ENCODE peak calls at places on chromosomes 11 and 22, in six cellular contexts. M is naive thymus-derived CD8-positive, alpha-beta T cell; H is AG09319; F is nucleus accumbens; T is neural crest cell; J is NCI-H524 treated with DMSO at 0.1 percent for 48 hours. B is an unnamed sample.

GRCh38 chr11:109029927-109030326 is 365.1 kb downstream of the DDX10 start:
- DNase-seq in T (no peak), H (no peak), J (no peak), F (no peak), M (no peak), B (no peak)

GRCh38 chr11:111387318-111387863 is 8.3 kb upstream of the POU2AF1 start:
- DNase-seq in M (no peak), H (no peak), F (peak; percentile 18), T (no peak), J (peak; percentile 62), B (peak; percentile 14)

GRCh38 chr11:44016129-44016528 is 31.7 kb upstream of the ACCSL start:
- DNase-seq in T (no peak), J (no peak), F (no peak), M (no peak), H (no peak), B (no peak)

GRCh38 chr22:48320671-48321515 is 1506.8 kb downstream of the BRD1 start:
- DNase-seq in J (no peak), F (no peak), T (no peak), H (no peak), M (no peak), B (no peak)

GRCh38 chr11:47052165-47052564 is 115.6 kb downstream of the CSTPP1 start:
- DNase-seq in T (no peak), J (no peak), F (no peak), H (no peak), M (no peak), B (no peak)

GRCh38 chr11:71169328-71169727 is 83.0 kb downstream of the SHANK2 start:
- DNase-seq in H (no peak), T (no peak), J (no peak), F (no peak), M (no peak), B (no peak)

GRCh38 chr11:61332266-61332822 is 561 bp downstream of the DDB1 start:
- DNase-seq in J (no peak), H (no peak), M (no peak), T (no peak), F (no peak), B (no peak)

GRCh38 chr11:69542314-69543168 is 61.1 kb downstream of the LINC01488 start:
- DNase-seq in F (no peak), T (no peak), M (no peak), J (no peak), H (no peak), B (no peak)

GRCh38 chr11:132114185-132114584 is 743.8 kb downstream of the NTM start:
- DNase-seq in J (no peak), T (peak; percentile 26), M (no peak), H (no peak), F (peak; percentile 25), B (peak; percentile 56)

GRCh38 chr22:35568751-35569725 is 28.4 kb downstream of the RASD2 start:
- DNase-seq in T (no peak), J (peak; percentile 17), F (no peak), M (no peak), H (no peak), B (no peak)

GRCh38 chr11:1196516-1197391 is 26.1 kb upstream of the MUC5B start:
- DNase-seq in F (no peak), J (no peak), T (no peak), M (no peak), H (no peak), B (no peak)

GRCh38 chr11:98772799-98773198 is 247.9 kb upstream of the CNTN5 start:
- DNase-seq in T (no peak), J (no peak), M (no peak), H (no peak), F (no peak), B (no peak)

GRCh38 chr22:28474248-28474647 is 205.4 kb downstream of the TTC28 start:
- DNase-seq in T (no peak), H (no peak), J (no peak), M (no peak), F (no peak), B (no peak)

GRCh38 chr11:31366795-31367194 is 2.7 kb downstream of the DCDC1 start:
- DNase-seq in M (no peak), J (no peak), T (no peak), H (no peak), F (no peak), B (no peak)

GRCh38 chr11:456533-456932 is 6.5 kb downstream of the PTDSS2 start:
- DNase-seq in J (no peak), M (no peak), T (no peak), F (no peak), H (no peak), B (no peak)

GRCh38 chr11:1442163-1442562 is 44.4 kb downstream of the MOB2 start:
- DNase-seq in T (peak; percentile 23), H (no peak), J (no peak), M (no peak), F (no peak), B (no peak)

GRCh38 chr22:20401376-20402020 is 7.5 kb downstream of the ZNF74 start:
- DNase-seq in F (no peak), T (no peak), H (no peak), M (no peak), J (no peak), B (no peak)

GRCh38 chr11:69353696-69354544 is 60.0 kb downstream of the MYEOV start:
- DNase-seq in J (peak; percentile 33), M (no peak), H (no peak), T (no peak), F (no peak), B (no peak)

GRCh38 chr22:16967453-16968217 is 40.4 kb downstream of the GAB4 start:
- DNase-seq in H (no peak), M (no peak), T (no peak), F (no peak), J (no peak), B (no peak)

GRCh38 chr11:9716275-9717039 is 52.6 kb downstream of the SWAP70 start:
- DNase-seq in M (no peak), H (peak; percentile 7), J (no peak), T (no peak), F (no peak), B (peak; percentile 15)

GRCh38 chr22:47395481-47395880 is 633.0 kb downstream of the TBC1D22A start:
- DNase-seq in M (no peak), T (no peak), H (no peak), J (no peak), F (no peak), B (no peak)

GRCh38 chr11:84899740-84900139 is 727.4 kb downstream of the DLG2 start:
- DNase-seq in J (no peak), H (no peak), T (no peak), F (no peak), M (no peak), B (no peak)

GRCh38 chr11:3627291-3627690 is 14.5 kb downstream of the ART5 start:
- DNase-seq in T (no peak), J (no peak), M (no peak), H (no peak), F (no peak), B (no peak)

GRCh38 chr11:2120359-2121100 is 18.7 kb downstream of the IGF2 start:
- DNase-seq in M (no peak), T (no peak), F (no peak), J (no peak), H (no peak), B (no peak)

GRCh38 chr11:121864660-121865059 is 251.4 kb downstream of the BLID start:
- DNase-seq in F (no peak), J (no peak), T (no peak), M (no peak), H (no peak), B (no peak)

GRCh38 chr11:14336507-14337503 is 22.2 kb downstream of the RRAS2 start:
- DNase-seq in J (no peak), F (no peak), M (no peak), T (no peak), H (peak; percentile 38), B (no peak)

B was measured in hippocampal formation.